ENCODE peak calls at places on chromosomes 5 and 9, in six cellular contexts. Z, T, F, A, Q and G are unnamed samples.

GRCh38 chr9:89928521-89929275 is 323.9 kb downstream of the GADD45G start:
- DNase-seq in Z (no peak), T (no peak), F (no peak), A (no peak), Q (no peak), G (no peak)

GRCh38 chr5:16853511-16853910 is 82.6 kb downstream of the MYO10 start:
- DNase-seq in Z (no peak), T (no peak), F (no peak), A (no peak), Q (no peak), G (no peak)

GRCh38 chr9:117080996-117081395 is 333.9 kb downstream of the ASTN2 start:
- DNase-seq in Z (no peak), T (no peak), F (no peak), A (no peak), Q (peak), G (no peak)

GRCh38 chr9:68949271-68950000 is 64.5 kb downstream of the PRKACG start:
- DNase-seq in Z (no peak), T (no peak), F (peak), A (no peak), Q (peak), G (no peak)

GRCh38 chr9:25350011-25350410 is 328.2 kb downstream of the TUSC1 start:
- DNase-seq in Z (no peak), T (no peak), F (no peak), A (no peak), Q (peak), G (peak)

GRCh38 chr9:36759141-36759540 is 186.4 kb downstream of the MELK start:
- DNase-seq in Z (no peak), T (no peak), F (no peak), A (no peak), Q (no peak), G (no peak)

GRCh38 chr5:64766105-64766504 is 2.4 kb downstream of the SREK1IP1 start:
- DNase-seq in Z (peak), T (no peak), F (no peak), A (no peak), Q (no peak), G (no peak)

GRCh38 chr5:171438753-171439152 is 19.3 kb downstream of the FGF18 start:
- DNase-seq in Z (no peak), T (no peak), F (no peak), A (no peak), Q (no peak), G (no peak)

GRCh38 chr5:5275211-5275610 is 135.1 kb downstream of the ADAMTS16 start:
- DNase-seq in Z (no peak), T (no peak), F (no peak), A (no peak), Q (no peak), G (no peak)

GRCh38 chr5:116088062-116088461 is 3.2 kb downstream of the COMMD10 start:
- DNase-seq in Z (no peak), T (no peak), F (no peak), A (no peak), Q (no peak), G (no peak)

GRCh38 chr5:166031926-166032325 is 2259.5 kb upstream of the WWC1 start:
- DNase-seq in Z (no peak), T (no peak), F (no peak), A (no peak), Q (no peak), G (no peak)

GRCh38 chr5:141338538-141339306 is at the start of gene PCDHGA2:
- DNase-seq in Z (peak), T (no peak), F (no peak), A (peak), Q (peak), G (no peak)

GRCh38 chr5:137370096-137370495 is 129.0 kb downstream of the SPOCK1 start:
- DNase-seq in Z (no peak), T (no peak), F (no peak), A (no peak), Q (no peak), G (no peak)

GRCh38 chr9:82124090-82124489 is 135.5 kb downstream of the SPATA31D1 start:
- DNase-seq in Z (no peak), T (no peak), F (no peak), A (no peak), Q (no peak), G (no peak)

GRCh38 chr9:136619742-136620440 is 42.8 kb upstream of the EGFL7 start:
- DNase-seq in Z (peak), T (no peak), F (no peak), A (no peak), Q (no peak), G (no peak)

GRCh38 chr5:88979244-88979643 is 96.3 kb upstream of the MEF2C start:
- DNase-seq in Z (no peak), T (no peak), F (peak), A (no peak), Q (no peak), G (peak)

GRCh38 chr5:41509399-41510175 is 814 bp downstream of the PLCXD3 start:
- DNase-seq in Z (no peak), T (no peak), F (no peak), A (no peak), Q (peak), G (no peak)

GRCh38 chr9:22256381-22256780 is 190.2 kb upstream of the DMRTA1 start:
- DNase-seq in Z (no peak), T (no peak), F (no peak), A (no peak), Q (no peak), G (no peak)

GRCh38 chr5:6581090-6581489 is 51.8 kb downstream of the NSUN2 start:
- DNase-seq in Z (no peak), T (no peak), F (no peak), A (no peak), Q (no peak), G (no peak)

GRCh38 chr5:104998572-104998971 is 1436.0 kb upstream of the NUDT12 start:
- DNase-seq in Z (no peak), T (no peak), F (no peak), A (no peak), Q (no peak), G (no peak)

GRCh38 chr5:55918097-55919035 is 67.2 kb downstream of the IL31RA start:
- DNase-seq in Z (no peak), T (no peak), F (no peak), A (no peak), Q (no peak), G (no peak)

GRCh38 chr5:172748341-172748843 is 22.6 kb downstream of the DUSP1 start:
- DNase-seq in Z (no peak), T (no peak), F (no peak), A (peak), Q (no peak), G (no peak)

DNA sequence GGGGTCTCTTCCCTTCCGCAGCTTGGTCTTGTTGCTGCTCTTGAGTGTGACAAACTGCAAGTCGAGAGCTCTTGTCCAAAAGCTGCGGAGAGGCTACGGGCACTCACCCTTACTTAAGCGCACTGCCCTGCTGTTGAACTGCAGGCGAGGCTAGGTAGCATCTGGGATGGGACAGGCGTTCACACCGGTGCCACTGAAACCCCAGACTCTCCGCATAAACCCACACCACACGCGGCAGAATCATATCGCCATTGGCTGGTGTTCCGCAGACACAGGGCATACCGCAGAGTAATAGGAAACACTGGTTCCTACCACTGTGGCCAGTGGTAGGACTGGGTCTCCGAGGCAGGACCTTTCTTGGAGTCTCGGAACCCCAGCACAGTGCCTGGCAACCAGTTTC is 2.2 kb upstream of the NPR3 start:
- DNase-seq in Z (no peak), T (no peak), F (no peak), A (no peak), Q (peak), G (no peak)
- H3K9ac ChIP-seq in Z (no peak), T (no peak), F (no peak), A (no peak), Q (peak), G (no peak)

GRCh38 chr5:23314827-23315226 is 192.6 kb upstream of the PRDM9 start:
- DNase-seq in Z (no peak), T (no peak), F (no peak), A (no peak), Q (no peak), G (no peak)
- TF ChIP-seq POLR2AphosphoS5 in Z (no peak), T (no peak), F (no peak), A (no peak), Q (no peak), G (no peak)

GRCh38 chr5:8270246-8270645 is 401.3 kb downstream of the MTRR start:
- DNase-seq in Z (no peak), T (no peak), F (no peak), A (no peak), Q (no peak), G (no peak)
- H3K9ac ChIP-seq in Z (no peak), T (no peak), F (no peak), A (no peak), Q (no peak), G (no peak)

GRCh38 chr9:73148447-73148937 is 3.2 kb upstream of the ANXA1 start:
- DNase-seq in Z (no peak), T (no peak), F (no peak), A (peak), Q (no peak), G (no peak)

GRCh38 chr9:73151653-73152382 is at the start of gene ANXA1:
- DNase-seq in Z (no peak), T (peak), F (no peak), A (peak), Q (no peak), G (no peak)

GRCh38 chr9:73152445-73152844 is 780 bp downstream of the ANXA1 start:
- DNase-seq in Z (no peak), T (no peak), F (no peak), A (peak), Q (no peak), G (no peak)

GRCh38 chr9:73146113-73146815 is 5.4 kb upstream of the ANXA1 start:
- DNase-seq in Z (no peak), T (no peak), F (no peak), A (no peak), Q (no peak), G (no peak)

DNA sequence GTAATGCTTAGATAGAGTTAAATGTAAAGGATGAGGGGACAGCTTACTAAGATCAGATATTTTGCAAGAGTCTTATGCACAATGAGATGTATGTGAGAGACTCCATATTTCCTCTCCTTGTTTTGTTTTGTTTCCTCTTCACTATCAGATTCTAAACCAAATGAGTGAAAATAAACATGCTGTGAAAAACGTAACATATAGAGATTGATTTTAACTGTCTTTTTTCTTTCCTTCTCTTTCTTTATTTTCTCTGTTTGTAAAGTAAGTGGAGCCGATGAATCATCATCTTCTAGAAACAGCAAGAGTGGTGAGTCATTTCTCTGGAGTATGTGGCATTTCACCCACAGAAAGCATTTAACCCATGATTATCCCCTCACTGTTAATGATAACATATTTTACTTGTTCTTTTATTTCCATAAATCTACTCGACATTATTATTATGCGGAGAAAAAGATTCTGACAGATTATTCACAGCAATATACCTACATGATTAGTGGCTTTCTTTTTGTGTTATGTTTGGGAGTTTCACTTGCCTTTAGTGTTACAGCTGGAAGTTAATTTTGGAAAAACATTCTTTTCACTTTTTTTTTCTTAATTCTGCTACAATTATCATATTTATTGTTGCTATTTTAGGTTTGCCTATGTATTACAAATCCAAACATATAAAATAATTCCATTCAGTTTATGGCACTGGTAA is 2.1 kb upstream of the ANXA1 start:
- DNase-seq in Z (no peak), T (peak), F (peak), A (peak), Q (no peak), G (no peak)
- TF ChIP-seq POLR2AphosphoS5 in Z (no peak), T (no peak), F (no peak), A (no peak), Q (peak), G (no peak)